ENCODE peak calls at places on chromosomes 7 and 10, in ten cellular contexts. One of them, this sample, is unnamed.

GRCh38 chr7:35831208-35831607 is 30.4 kb downstream of the SEPTIN7 start:
- DNase-seq in heart left ventricle: no peak
- DNase-seq in HepG2: peak; percentile 44
- DNase-seq in cardiac muscle cell: peak; percentile 6
- DNase-seq in mammary epithelial cell: no peak
- DNase-seq in upper lobe of right lung: no peak
- DNase-seq in transverse colon: no peak
- DNase-seq in K562: no peak
- DNase-seq in hepatocyte: no peak
- DNase-seq in A549: no peak
- DNase-seq in this sample: no peak

GRCh38 chr10:91756286-91756685 is 41.9 kb upstream of the TNKS2 start:
- DNase-seq in HepG2: no peak
- DNase-seq in A549: no peak
- DNase-seq in cardiac muscle cell: no peak
- DNase-seq in mammary epithelial cell: no peak
- DNase-seq in upper lobe of right lung: no peak
- DNase-seq in hepatocyte: no peak
- DNase-seq in transverse colon: no peak
- DNase-seq in K562: no peak
- DNase-seq in heart left ventricle: no peak
- DNase-seq in this sample: no peak

GRCh38 chr10:49177391-49178355 is 10.5 kb downstream of the TMEM273 start:
- DNase-seq in upper lobe of right lung: no peak
- DNase-seq in mammary epithelial cell: peak; percentile 62
- DNase-seq in cardiac muscle cell: no peak
- DNase-seq in K562: peak; percentile 74
- DNase-seq in heart left ventricle: peak; percentile 79
- DNase-seq in A549: peak; percentile 12
- DNase-seq in transverse colon: peak; percentile 24
- DNase-seq in hepatocyte: peak; percentile 61
- DNase-seq in HepG2: peak; percentile 13
- DNase-seq in this sample: peak; percentile 11

GRCh38 chr10:99965700-99966099 is 44.0 kb downstream of the DNMBP start:
- DNase-seq in heart left ventricle: no peak
- DNase-seq in K562: no peak
- DNase-seq in transverse colon: no peak
- DNase-seq in HepG2: no peak
- DNase-seq in mammary epithelial cell: no peak
- DNase-seq in A549: no peak
- DNase-seq in upper lobe of right lung: no peak
- DNase-seq in cardiac muscle cell: no peak
- DNase-seq in hepatocyte: peak; percentile 28
- DNase-seq in this sample: no peak

GRCh38 chr10:1368772-1369171 is 312.6 kb downstream of the WDR37 start:
- DNase-seq in HepG2: peak; percentile 28
- DNase-seq in upper lobe of right lung: no peak
- DNase-seq in mammary epithelial cell: no peak
- DNase-seq in cardiac muscle cell: peak; percentile 66
- DNase-seq in A549: peak; percentile 64
- DNase-seq in K562: peak; percentile 64
- DNase-seq in transverse colon: peak; percentile 31
- DNase-seq in hepatocyte: peak; percentile 77
- DNase-seq in heart left ventricle: no peak
- DNase-seq in this sample: no peak

GRCh38 chr10:50596456-50596855 is 27.3 kb downstream of the SGMS1 start:
- DNase-seq in hepatocyte: no peak
- DNase-seq in transverse colon: no peak
- DNase-seq in K562: no peak
- DNase-seq in upper lobe of right lung: no peak
- DNase-seq in A549: no peak
- DNase-seq in heart left ventricle: no peak
- DNase-seq in mammary epithelial cell: no peak
- DNase-seq in HepG2: no peak
- DNase-seq in cardiac muscle cell: no peak
- DNase-seq in this sample: no peak

GRCh38 chr7:84484502-84485079 is 290.0 kb upstream of the SEMA3A start:
- DNase-seq in HepG2: no peak
- DNase-seq in K562: no peak
- DNase-seq in cardiac muscle cell: no peak
- DNase-seq in transverse colon: no peak
- DNase-seq in hepatocyte: no peak
- DNase-seq in A549: no peak
- DNase-seq in heart left ventricle: no peak
- DNase-seq in mammary epithelial cell: peak; percentile 9
- DNase-seq in upper lobe of right lung: no peak
- DNase-seq in this sample: no peak

GRCh38 chr7:138872576-138872975 is 74.6 kb upstream of the ATP6V0A4 start:
- DNase-seq in heart left ventricle: no peak
- DNase-seq in mammary epithelial cell: peak; percentile 67
- DNase-seq in upper lobe of right lung: no peak
- DNase-seq in cardiac muscle cell: no peak
- DNase-seq in A549: no peak
- DNase-seq in HepG2: no peak
- DNase-seq in K562: no peak
- DNase-seq in hepatocyte: no peak
- DNase-seq in transverse colon: no peak
- DNase-seq in this sample: no peak

GRCh38 chr10:73873843-73874215 is 526 bp downstream of the CAMK2G start:
- DNase-seq in mammary epithelial cell: no peak
- DNase-seq in heart left ventricle: no peak
- DNase-seq in upper lobe of right lung: peak; percentile 68
- DNase-seq in A549: no peak
- DNase-seq in transverse colon: no peak
- DNase-seq in K562: peak; percentile 71
- DNase-seq in hepatocyte: no peak
- DNase-seq in cardiac muscle cell: no peak
- DNase-seq in HepG2: no peak
- DNase-seq in this sample: no peak

GRCh38 chr7:130352335-130353074 is 7.9 kb downstream of the CPA5 start:
- DNase-seq in K562: no peak
- DNase-seq in HepG2: no peak
- DNase-seq in cardiac muscle cell: no peak
- DNase-seq in mammary epithelial cell: peak; percentile 57
- DNase-seq in transverse colon: no peak
- DNase-seq in A549: no peak
- DNase-seq in hepatocyte: no peak
- DNase-seq in heart left ventricle: no peak
- DNase-seq in upper lobe of right lung: no peak
- DNase-seq in this sample: no peak

GRCh38 chr7:36390199-36391090 is 783 bp downstream of the ANLN start:
- DNase-seq in transverse colon: peak; percentile 85
- DNase-seq in K562: peak; percentile 89
- DNase-seq in upper lobe of right lung: peak; percentile 88
- DNase-seq in hepatocyte: peak; percentile 93
- DNase-seq in A549: peak; percentile 88
- DNase-seq in cardiac muscle cell: peak; percentile 87
- DNase-seq in mammary epithelial cell: peak; percentile 87
- DNase-seq in heart left ventricle: peak; percentile 49
- DNase-seq in HepG2: peak; percentile 73
- DNase-seq in this sample: peak; percentile 63

GRCh38 chr7:67738-68395 is 124.5 kb upstream of the FAM20C start:
- DNase-seq in K562: no peak
- DNase-seq in hepatocyte: no peak
- DNase-seq in mammary epithelial cell: peak; percentile 83
- DNase-seq in A549: no peak
- DNase-seq in transverse colon: no peak
- DNase-seq in HepG2: no peak
- DNase-seq in cardiac muscle cell: no peak
- DNase-seq in heart left ventricle: no peak
- DNase-seq in upper lobe of right lung: peak; percentile 39
- DNase-seq in this sample: no peak

GRCh38 chr7:66296-66695 is 126.1 kb upstream of the FAM20C start:
- DNase-seq in transverse colon: no peak
- DNase-seq in heart left ventricle: no peak
- DNase-seq in A549: no peak
- DNase-seq in hepatocyte: no peak
- DNase-seq in cardiac muscle cell: no peak
- DNase-seq in HepG2: no peak
- DNase-seq in mammary epithelial cell: no peak
- DNase-seq in K562: no peak
- DNase-seq in upper lobe of right lung: peak; percentile 21
- DNase-seq in this sample: no peak

GRCh38 chr7:66741-67140 is 125.6 kb upstream of the FAM20C start:
- DNase-seq in mammary epithelial cell: no peak
- DNase-seq in cardiac muscle cell: no peak
- DNase-seq in HepG2: no peak
- DNase-seq in A549: no peak
- DNase-seq in heart left ventricle: no peak
- DNase-seq in hepatocyte: no peak
- DNase-seq in K562: no peak
- DNase-seq in transverse colon: no peak
- DNase-seq in upper lobe of right lung: peak; percentile 42
- DNase-seq in this sample: peak; percentile 30

GRCh38 chr7:65554-65953 is 126.8 kb upstream of the FAM20C start:
- DNase-seq in upper lobe of right lung: peak; percentile 36
- DNase-seq in transverse colon: no peak
- DNase-seq in mammary epithelial cell: no peak
- DNase-seq in HepG2: no peak
- DNase-seq in hepatocyte: no peak
- DNase-seq in K562: no peak
- DNase-seq in heart left ventricle: no peak
- DNase-seq in A549: no peak
- DNase-seq in cardiac muscle cell: no peak
- DNase-seq in this sample: no peak

DNA sequence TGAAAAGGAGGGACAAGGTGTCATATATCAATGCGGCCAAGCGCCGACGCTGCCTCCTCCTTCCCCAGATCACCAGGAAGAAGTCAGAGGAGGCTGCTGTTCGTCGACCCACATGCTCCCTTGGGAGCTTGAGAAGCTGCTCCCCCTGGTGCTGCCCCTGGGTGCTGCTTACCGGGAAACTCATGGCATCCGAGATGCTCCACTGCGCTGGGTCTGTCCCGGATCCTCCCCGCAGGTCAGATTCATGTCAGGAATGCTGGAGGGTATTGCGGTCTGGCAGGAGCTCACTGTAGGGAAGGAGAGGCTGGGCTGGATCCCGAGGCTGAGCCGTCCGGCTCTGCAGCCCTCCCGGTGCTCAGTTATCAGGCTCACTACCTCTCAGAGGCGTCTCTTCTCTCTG is 123.7 kb upstream of the FAM20C start:
- DNase-seq in upper lobe of right lung: no peak
- DNase-seq in HepG2: no peak
- DNase-seq in hepatocyte: no peak
- DNase-seq in cardiac muscle cell: no peak
- DNase-seq in mammary epithelial cell: no peak
- DNase-seq in A549: no peak
- DNase-seq in transverse colon: no peak
- DNase-seq in heart left ventricle: no peak
- DNase-seq in K562: peak; percentile 47
- DNase-seq in this sample: no peak
- TF ChIP-seq CTCF in upper lobe of right lung: no peak
- TF ChIP-seq CTCF in HepG2: peak; percentile 20
- TF ChIP-seq CTCF in hepatocyte: no peak
- TF ChIP-seq CTCF in cardiac muscle cell: peak; percentile 28
- TF ChIP-seq CTCF in mammary epithelial cell: no peak
- TF ChIP-seq CTCF in A549: no peak
- TF ChIP-seq CTCF in transverse colon: no peak
- TF ChIP-seq CTCF in heart left ventricle: no peak
- TF ChIP-seq CTCF in K562: peak; percentile 30
- TF ChIP-seq CTCF in this sample: no peak

DNA sequence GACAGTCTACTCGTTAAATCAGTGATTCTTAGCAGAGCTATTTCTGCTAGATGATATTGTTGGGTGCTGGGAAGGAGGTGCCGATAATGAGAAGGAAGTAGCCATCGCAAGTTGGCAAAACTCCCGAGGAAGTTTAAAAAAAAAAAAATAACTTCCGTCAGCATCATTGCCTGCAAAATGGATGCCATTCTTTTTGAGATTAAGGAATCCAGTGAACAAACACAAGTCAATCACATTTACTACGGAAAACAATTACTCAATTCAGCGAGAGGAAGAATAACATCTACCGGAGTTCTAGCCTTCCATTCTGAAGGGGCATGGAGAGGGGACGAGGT is 74.4 kb upstream of the SFMBT2 start:
- DNase-seq in K562: no peak
- DNase-seq in hepatocyte: no peak
- DNase-seq in HepG2: no peak
- DNase-seq in cardiac muscle cell: no peak
- DNase-seq in transverse colon: no peak
- DNase-seq in mammary epithelial cell: no peak
- DNase-seq in A549: no peak
- DNase-seq in upper lobe of right lung: no peak
- DNase-seq in heart left ventricle: no peak
- DNase-seq in this sample: no peak
- H3K4me1 ChIP-seq in K562: no peaks in the 10 kb centered on the region
- H3K4me1 ChIP-seq in hepatocyte: peaks cover 9% of the 10 kb centered on the region
- H3K4me1 ChIP-seq in HepG2: peaks cover 8% of the 10 kb centered on the region
- H3K4me1 ChIP-seq in cardiac muscle cell: peaks cover 18% of the 10 kb centered on the region
- H3K4me1 ChIP-seq in transverse colon: no peaks in the 10 kb centered on the region
- H3K4me1 ChIP-seq in mammary epithelial cell: no peaks in the 10 kb centered on the region
- H3K4me1 ChIP-seq in A549: peaks cover 6% of the 10 kb centered on the region
- H3K4me1 ChIP-seq in upper lobe of right lung: peaks cover 22% of the 10 kb centered on the region
- H3K4me1 ChIP-seq in heart left ventricle: peaks cover 20% of the 10 kb centered on the region
- H3K4me1 ChIP-seq in this sample: no peaks in the 10 kb centered on the region

DNA sequence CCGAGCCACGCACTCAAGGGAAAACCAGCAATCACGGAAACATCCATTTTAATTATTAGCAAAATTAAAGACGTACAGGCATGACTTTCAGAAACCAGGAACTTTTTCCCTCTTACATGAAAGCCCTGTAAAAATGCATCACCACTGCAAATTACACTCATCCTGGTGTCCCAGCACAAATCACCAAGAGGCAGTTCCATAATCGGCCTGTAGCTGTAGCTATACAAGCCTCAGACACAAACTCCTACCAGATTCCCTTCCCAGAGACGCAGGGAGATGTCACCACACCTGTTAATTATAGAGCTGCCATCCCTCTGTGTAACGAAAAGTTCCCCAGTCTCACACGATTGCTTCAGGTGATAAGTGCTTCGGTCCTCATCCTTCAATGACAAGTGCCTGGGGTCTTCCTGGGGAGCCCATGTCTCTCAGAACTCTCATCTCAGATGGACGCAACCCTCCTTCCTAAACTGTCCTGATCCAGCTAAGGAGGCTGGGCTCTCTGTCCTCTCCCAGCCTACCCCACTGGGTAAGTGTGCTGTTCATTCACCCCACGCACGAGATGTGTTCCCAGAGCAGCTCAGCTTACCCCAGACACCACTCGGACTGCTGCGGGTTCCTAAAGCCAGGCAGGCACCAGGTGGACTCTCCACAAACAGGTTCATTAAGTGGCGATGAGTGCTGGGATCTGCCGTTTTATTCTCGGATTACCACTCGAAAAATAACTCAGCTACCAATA is 5.9 kb downstream of the FGFR2 start:
- DNase-seq in transverse colon: no peak
- DNase-seq in mammary epithelial cell: no peak
- DNase-seq in hepatocyte: no peak
- DNase-seq in upper lobe of right lung: peak; percentile 1
- DNase-seq in A549: peak; percentile 56
- DNase-seq in HepG2: no peak
- DNase-seq in K562: no peak
- DNase-seq in heart left ventricle: no peak
- DNase-seq in cardiac muscle cell: no peak
- DNase-seq in this sample: no peak
- TF ChIP-seq CTCF in transverse colon: no peak
- TF ChIP-seq CTCF in mammary epithelial cell: no peak
- TF ChIP-seq CTCF in hepatocyte: peak; percentile 10
- TF ChIP-seq CTCF in upper lobe of right lung: peak; percentile 4
- TF ChIP-seq CTCF in A549: no peak
- TF ChIP-seq CTCF in HepG2: no peak
- TF ChIP-seq CTCF in K562: no peak
- TF ChIP-seq CTCF in heart left ventricle: no peak
- TF ChIP-seq CTCF in cardiac muscle cell: no peak
- TF ChIP-seq CTCF in this sample: no peak

GRCh38 chr7:116710764-116711452 is 38.9 kb downstream of the MET start:
- DNase-seq in K562: no peak
- DNase-seq in hepatocyte: no peak
- DNase-seq in transverse colon: no peak
- DNase-seq in A549: no peak
- DNase-seq in heart left ventricle: no peak
- DNase-seq in HepG2: peak; percentile 56
- DNase-seq in upper lobe of right lung: no peak
- DNase-seq in mammary epithelial cell: peak; percentile 68
- DNase-seq in cardiac muscle cell: no peak
- DNase-seq in this sample: no peak
- H3K4me1 ChIP-seq in K562: no peaks in the 10 kb centered on the region
- H3K4me1 ChIP-seq in hepatocyte: no peaks in the 10 kb centered on the region
- H3K4me1 ChIP-seq in transverse colon: peaks cover 6% of the 10 kb centered on the region
- H3K4me1 ChIP-seq in A549: peaks cover 91% of the 10 kb centered on the region
- H3K4me1 ChIP-seq in heart left ventricle: peaks cover 14% of the 10 kb centered on the region
- H3K4me1 ChIP-seq in HepG2: peaks cover 32% of the 10 kb centered on the region
- H3K4me1 ChIP-seq in upper lobe of right lung: no peaks in the 10 kb centered on the region
- H3K4me1 ChIP-seq in mammary epithelial cell: peaks cover 55% of the 10 kb centered on the region
- H3K4me1 ChIP-seq in cardiac muscle cell: no peaks in the 10 kb centered on the region
- H3K4me1 ChIP-seq in this sample: no peaks in the 10 kb centered on the region